ENCODE peak calls at places on chromosomes 13 and 19, in nine cellular contexts. R is H1, I is HCT116, Q is endothelial cell of umbilical vein, D is transverse colon, P is vagina, G is sigmoid colon, B is breast epithelium, J is esophagus muscularis mucosa. L is an unnamed sample.

GRCh38 chr13:102968572-102969228 is 97.5 kb downstream of the SLC10A2 start:
- DNase-seq in R (no peak), B (no peak), I (no peak), P (no peak), G (no peak), D (peak), J (peak), Q (no peak), L (no peak)

GRCh38 chr13:63184693-63185092 is 1769.0 kb upstream of the PCDH20 start:
- DNase-seq in P (no peak), I (peak), R (peak), G (no peak), J (no peak), B (no peak), Q (no peak), D (no peak), L (no peak)

GRCh38 chr19:14218615-14219330 is 12.8 kb upstream of the ADGRL1 start:
- DNase-seq in P (no peak), J (no peak), Q (no peak), I (no peak), D (no peak), B (no peak), G (no peak), R (no peak), L (no peak)

GRCh38 chr13:99376132-99376531 is 68.9 kb upstream of the GPR183 start:
- DNase-seq in I (no peak), P (peak), R (peak), D (no peak), G (peak), J (no peak), Q (no peak), B (no peak), L (no peak)

GRCh38 chr19:11382898-11383705 is 1.0 kb downstream of the EPOR start:
- DNase-seq in J (no peak), G (peak), Q (peak), R (peak), P (no peak), B (no peak), D (peak), I (peak), L (peak)

GRCh38 chr19:41957161-41957837 is 1.8 kb downstream of the RABAC1 start:
- DNase-seq in J (no peak), I (no peak), Q (no peak), P (no peak), D (peak), G (no peak), B (no peak), R (no peak), L (peak)

GRCh38 chr19:57947419-57948134 is at the start of gene ZNF256:
- DNase-seq in Q (peak), G (peak), I (no peak), B (peak), D (peak), R (peak), P (no peak), J (peak), L (peak)

GRCh38 chr19:9935409-9936062 is 779 bp downstream of the OLFM2 start:
- DNase-seq in I (no peak), G (no peak), R (peak), D (no peak), J (no peak), Q (no peak), P (no peak), B (no peak), L (no peak)

GRCh38 chr13:21326155-21327030 is 132.7 kb downstream of the ZDHHC20 start:
- DNase-seq in G (peak), R (peak), P (no peak), B (no peak), J (no peak), I (no peak), D (peak), Q (peak), L (peak)

GRCh38 chr19:33281296-33281926 is 20.9 kb downstream of the CEBPA start:
- DNase-seq in G (no peak), R (no peak), B (no peak), D (no peak), J (no peak), I (no peak), Q (no peak), P (no peak), L (no peak)

GRCh38 chr13:32001392-32001768 is 30.2 kb upstream of the FRY start:
- DNase-seq in I (peak), D (no peak), R (no peak), B (no peak), J (no peak), Q (peak), P (no peak), G (no peak), L (no peak)

GRCh38 chr13:113323869-113324268 is 26.8 kb downstream of the LAMP1 start:
- DNase-seq in P (no peak), R (no peak), J (no peak), G (no peak), I (no peak), B (no peak), Q (no peak), D (no peak), L (no peak)

GRCh38 chr13:52994865-52995264 is 33.7 kb upstream of the OLFM4 start:
- DNase-seq in R (no peak), I (no peak), G (no peak), P (no peak), J (no peak), B (no peak), D (no peak), Q (no peak), L (no peak)

GRCh38 chr13:89695343-89696257 is 1651.9 kb upstream of the MIR17HG start:
- DNase-seq in R (peak), G (no peak), I (peak), Q (peak), J (no peak), D (peak), P (no peak), B (no peak), L (peak)

GRCh38 chr19:344625-345319 is at the start of gene MIER2:
- DNase-seq in B (peak), Q (peak), D (peak), I (peak), J (peak), R (peak), G (peak), P (no peak), L (peak)

GRCh38 chr13:113045214-113046007 is 60.2 kb upstream of the F7 start:
- DNase-seq in D (no peak), Q (no peak), I (no peak), G (no peak), R (no peak), P (no peak), B (no peak), J (no peak), L (no peak)

GRCh38 chr19:13974073-13974472 is 21.8 kb downstream of the DCAF15 start:
- DNase-seq in J (no peak), B (peak), P (no peak), R (peak), Q (no peak), I (peak), D (no peak), G (no peak), L (peak)

GRCh38 chr19:43148233-43148632 is 38.1 kb downstream of the PSG5 start:
- DNase-seq in Q (no peak), D (no peak), G (no peak), I (no peak), P (no peak), R (no peak), B (peak), J (no peak), L (no peak)

GRCh38 chr19:43798546-43799409 is 3.5 kb downstream of the LYPD5 start:
- DNase-seq in B (peak), R (peak), P (no peak), D (peak), G (no peak), I (peak), Q (no peak), J (no peak), L (peak)

GRCh38 chr19:12786950-12787349 is 4.3 kb upstream of the JUNB start:
- DNase-seq in G (no peak), R (no peak), P (no peak), D (no peak), B (no peak), J (no peak), Q (no peak), I (no peak), L (no peak)

GRCh38 chr13:32791545-32792172 is 205.4 kb downstream of the PDS5B start:
- DNase-seq in P (no peak), B (no peak), J (no peak), Q (no peak), G (no peak), D (no peak), R (no peak), I (no peak), L (no peak)

GRCh38 chr19:33391631-33392249 is 18.2 kb downstream of the CEBPG start:
- DNase-seq in Q (no peak), D (no peak), R (no peak), B (no peak), I (no peak), G (no peak), P (no peak), J (no peak), L (no peak)

GRCh38 chr19:10104665-10105221 is 1.4 kb upstream of the PPAN start:
- DNase-seq in I (no peak), P (peak), J (no peak), R (no peak), G (no peak), Q (no peak), B (no peak), D (peak), L (no peak)

GRCh38 chr13:113746143-113746525 is 12.9 kb upstream of the TMEM255B start:
- DNase-seq in I (no peak), Q (no peak), G (no peak), J (no peak), R (no peak), D (peak), B (no peak), P (no peak), L (no peak)

GRCh38 chr19:55489711-55490477 is 1.7 kb downstream of the SSC5D start:
- DNase-seq in B (no peak), P (no peak), G (peak), D (no peak), Q (no peak), J (no peak), R (no peak), I (no peak), L (no peak)

GRCh38 chr19:40640744-40641143 is 39.6 kb downstream of the LTBP4 start:
- DNase-seq in J (no peak), P (no peak), R (no peak), D (no peak), I (no peak), G (peak), Q (peak), B (no peak), L (no peak)

GRCh38 chr13:113489549-113490495 is 689 bp downstream of the DCUN1D2 start:
- DNase-seq in J (peak), R (peak), P (no peak), I (no peak), G (peak), D (peak), B (no peak), Q (peak), L (peak)

GRCh38 chr13:23847545-23847944 is 41.7 kb downstream of the MIPEP start:
- DNase-seq in B (no peak), P (no peak), D (no peak), Q (no peak), I (no peak), R (no peak), G (no peak), J (no peak), L (no peak)

GRCh38 chr13:34779171-34779570 is 162.9 kb upstream of the NBEA start:
- DNase-seq in P (no peak), D (no peak), G (no peak), J (no peak), I (no peak), Q (no peak), B (no peak), R (no peak), L (no peak)

GRCh38 chr19:35353635-35354034 is 4.6 kb upstream of the FFAR3 start:
- DNase-seq in D (no peak), J (no peak), I (no peak), B (no peak), Q (no peak), P (no peak), G (peak), R (peak), L (no peak)

GRCh38 chr13:94120878-94121277 is 358.6 kb downstream of the DCT start:
- DNase-seq in B (no peak), J (no peak), Q (no peak), I (no peak), R (no peak), P (no peak), D (no peak), G (no peak), L (no peak)

GRCh38 chr19:2270572-2271515 is 11.1 kb downstream of the PEAK3 start:
- DNase-seq in J (peak), Q (peak), B (peak), P (no peak), R (no peak), I (no peak), G (peak), D (peak), L (peak)

GRCh38 chr19:35757231-35757748 is 461 bp upstream of the HSPB6 start:
- DNase-seq in G (peak), R (no peak), D (peak), B (peak), P (no peak), J (peak), Q (peak), I (no peak), L (peak)

GRCh38 chr13:24251525-24251924 is 57.9 kb upstream of the C1QTNF9 start:
- DNase-seq in J (no peak), R (no peak), Q (no peak), I (no peak), P (no peak), G (peak), B (no peak), D (peak), L (no peak)

GRCh38 chr13:41603917-41604316 is 146.6 kb downstream of the RGCC start:
- DNase-seq in Q (peak), P (no peak), R (no peak), J (no peak), B (no peak), D (no peak), I (peak), G (no peak), L (no peak)

GRCh38 chr19:10288662-10289166 is 1.0 kb upstream of the ICAM5 start:
- DNase-seq in P (no peak), G (no peak), R (peak), J (no peak), Q (no peak), B (no peak), I (peak), D (peak), L (peak)

GRCh38 chr19:18798384-18799352 is 7.6 kb upstream of the COMP start:
- DNase-seq in P (no peak), I (no peak), B (no peak), R (no peak), D (peak), J (no peak), G (peak), Q (no peak), L (peak)
- TF ChIP-seq CTCF in P (no peak), I (peak), B (no peak), R (peak), D (no peak), J (no peak), G (no peak), Q (no peak), L (no peak)

GRCh38 chr13:86572115-86572514 is 772.9 kb upstream of the SLITRK6 start:
- DNase-seq in D (no peak), I (peak), G (no peak), B (no peak), J (no peak), R (no peak), P (no peak), Q (peak), L (no peak)
- TF ChIP-seq POLR2A in D (no peak), I (no peak), G (no peak), B (no peak), J (no peak), R (no peak), P (no peak), Q (no peak), L (no peak)

DNA sequence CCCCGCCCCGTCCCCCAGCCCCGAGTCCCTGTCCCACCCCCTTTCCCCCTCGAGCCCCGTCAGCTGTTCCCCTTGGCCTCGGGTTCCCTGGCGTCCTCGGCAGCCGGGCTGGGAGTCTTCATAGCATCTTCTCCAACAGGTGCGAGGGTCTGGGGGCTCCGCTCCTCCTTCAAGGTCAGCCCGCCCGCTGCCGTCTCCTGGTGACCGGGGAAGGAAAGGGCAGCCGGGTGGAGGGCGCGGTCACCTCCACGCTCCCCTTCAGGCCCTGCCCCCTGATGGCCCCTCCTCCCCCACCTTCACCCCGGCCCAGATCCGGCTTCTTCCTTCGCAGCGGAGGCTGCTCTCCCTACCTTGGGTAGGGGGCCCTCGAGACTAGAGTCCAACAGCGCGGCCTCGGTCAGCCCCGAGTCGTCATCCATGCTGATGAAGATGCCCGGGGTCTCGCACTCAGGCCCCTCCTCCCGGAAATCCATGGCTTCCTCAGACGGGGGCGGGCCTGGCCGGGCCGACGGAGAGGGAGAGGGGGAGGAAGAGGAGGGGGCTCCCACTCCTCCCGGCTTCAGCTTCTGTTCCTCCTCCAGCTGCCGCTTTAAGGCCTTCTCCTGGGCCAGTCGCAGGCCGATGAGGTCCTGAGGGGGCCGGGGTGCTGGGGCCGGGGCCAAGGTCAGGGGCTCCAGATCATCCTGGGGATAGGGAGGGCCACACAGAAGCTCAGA is 551 bp upstream of the RSPH6A start:
- DNase-seq in P (no peak), Q (peak), J (no peak), I (no peak), D (no peak), B (no peak), R (peak), G (no peak), L (no peak)
- TF ChIP-seq POLR2AphosphoS5 in P (no peak), Q (peak), J (no peak), I (no peak), D (no peak), B (peak), R (no peak), G (peak), L (no peak)

GRCh38 chr13:91184244-91184926 is 163.1 kb upstream of the MIR17HG start:
- DNase-seq in I (no peak), G (no peak), J (no peak), R (no peak), B (no peak), Q (no peak), D (no peak), P (no peak), L (no peak)

GRCh38 chr13:91181892-91182291 is 165.6 kb upstream of the MIR17HG start:
- DNase-seq in B (no peak), R (no peak), J (no peak), P (no peak), I (no peak), D (no peak), G (no peak), Q (no peak), L (no peak)

GRCh38 chr13:91187522-91187921 is 160.0 kb upstream of the MIR17HG start:
- DNase-seq in P (no peak), J (no peak), I (no peak), D (no peak), Q (no peak), R (no peak), G (no peak), B (no peak), L (no peak)

DNA sequence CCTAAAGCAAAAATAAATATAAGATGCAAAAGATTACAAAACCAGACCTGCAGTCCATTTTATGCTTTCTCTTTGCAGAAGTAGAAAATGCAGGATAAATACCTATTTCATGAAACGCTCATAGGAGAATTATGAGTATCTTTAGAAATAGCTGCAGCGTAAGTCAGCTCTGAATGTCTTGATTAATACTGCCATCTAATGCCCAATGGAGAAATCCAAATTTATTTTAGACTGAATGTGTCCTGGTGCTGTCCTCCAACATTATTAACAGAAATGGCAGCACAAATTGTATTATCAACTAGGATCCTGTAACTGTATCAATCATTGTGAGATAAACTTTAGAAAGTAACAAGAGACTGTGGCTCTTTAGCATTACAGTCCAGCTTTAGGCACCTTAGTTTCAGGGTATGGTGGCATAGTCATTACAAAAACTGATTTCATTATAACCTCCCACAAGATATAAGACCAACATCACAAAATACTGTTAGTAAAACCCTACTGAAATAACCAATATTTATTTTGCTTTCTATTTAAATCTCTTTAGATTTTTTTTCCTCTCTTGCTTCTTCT is 162.1 kb upstream of the MIR17HG start:
- DNase-seq in R (no peak), G (no peak), Q (peak), B (no peak), D (no peak), J (no peak), P (no peak), I (peak), L (no peak)
- TF ChIP-seq CTCF in R (peak), G (no peak), Q (no peak), B (no peak), D (no peak), J (peak), P (no peak), I (peak), L (no peak)

GRCh38 chr19:50328257-50329145 is 676 bp downstream of the KCNC3 start:
- DNase-seq in D (no peak), B (no peak), J (no peak), G (no peak), P (no peak), I (no peak), R (peak), Q (peak), L (no peak)
- TF ChIP-seq POLR2A in D (no peak), B (no peak), J (no peak), G (no peak), P (no peak), I (peak), R (no peak), Q (no peak), L (no peak)

GRCh38 chr13:44232729-44233128 is 140.9 kb upstream of the SERP2 start:
- DNase-seq in I (no peak), D (no peak), Q (no peak), B (no peak), J (no peak), R (no peak), P (no peak), G (no peak), L (no peak)
- TF ChIP-seq POLR2AphosphoS5 in I (no peak), D (no peak), Q (no peak), B (no peak), J (no peak), R (no peak), P (no peak), G (no peak), L (no peak)

GRCh38 chr19:15864824-15865223 is 33.0 kb downstream of the CYP4F2 start:
- DNase-seq in D (no peak), R (no peak), B (no peak), J (no peak), G (no peak), Q (no peak), P (no peak), I (no peak), L (no peak)

GRCh38 chr19:15869873-15870272 is 28.0 kb downstream of the CYP4F2 start:
- DNase-seq in Q (no peak), B (no peak), I (no peak), J (no peak), R (no peak), D (no peak), G (no peak), P (no peak), L (no peak)

GRCh38 chr19:15866646-15867045 is 31.2 kb downstream of the CYP4F2 start:
- DNase-seq in R (no peak), B (no peak), G (no peak), I (no peak), D (no peak), P (no peak), Q (no peak), J (no peak), L (no peak)

GRCh38 chr19:15871570-15871969 is 26.3 kb downstream of the CYP4F2 start:
- DNase-seq in B (no peak), G (no peak), J (no peak), R (no peak), I (peak), P (no peak), Q (no peak), D (peak), L (no peak)

DNA sequence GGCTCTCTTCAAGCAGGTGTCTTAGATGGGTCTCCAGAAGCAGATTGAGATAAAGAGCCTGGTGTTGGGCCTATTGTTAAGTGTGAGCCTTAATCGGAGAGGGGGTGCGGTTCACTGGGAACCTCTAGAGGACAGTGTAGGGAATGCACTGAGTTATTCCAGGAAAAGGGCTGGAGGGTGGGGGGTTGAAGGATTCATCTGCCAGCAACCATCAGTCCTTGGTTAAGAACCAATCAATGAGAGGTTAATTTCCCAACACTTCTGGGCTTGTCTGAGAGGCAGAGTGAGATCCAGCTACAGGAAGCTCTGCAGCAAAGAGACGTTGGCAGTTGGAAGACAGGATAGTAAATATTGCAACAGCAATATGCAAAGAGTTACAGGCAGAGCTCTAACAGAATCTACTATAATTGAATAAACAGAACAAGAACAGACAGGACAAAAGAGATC is 28.7 kb downstream of the CYP4F2 start:
- DNase-seq in B (peak), P (no peak), G (no peak), I (peak), D (peak), Q (peak), R (no peak), J (no peak), L (peak)
- TF ChIP-seq CTCF in B (peak), P (peak), G (peak), I (peak), D (peak), Q (peak), R (peak), J (peak), L (peak)